ENCODE peak calls at places on chromosomes 1 and 21, in seven cellular contexts. T is heart left ventricle, J is mammary epithelial cell, U is uterus, X is GM12865, N is astrocyte, K is OCI-LY7. M is an unnamed sample.
A peak's percentile ranks its signal among the peaks of the same experiment; 100 is the strongest.

GRCh38 chr1:53731201-53731600 is 7.8 kb downstream of the GLIS1 start:
- DNase-seq in T (no peak), U (no peak), X (no peak), N (no peak), J (no peak), K (no peak), M (no peak)

GRCh38 chr1:209607102-209607794 is 23.7 kb downstream of the CAMK1G start:
- DNase-seq in J (peak; percentile 95), T (no peak), U (no peak), N (peak; percentile 10), K (no peak), X (peak; percentile 67), M (no peak)

GRCh38 chr1:159900086-159900680 is at the start of gene CFAP45:
- DNase-seq in K (no peak), T (peak; percentile 85), J (peak; percentile 68), U (peak; percentile 63), N (peak; percentile 60), X (peak; percentile 57), M (peak; percentile 65)

GRCh38 chr1:103461171-103462105 is 64.1 kb upstream of the RNPC3 start:
- DNase-seq in K (peak; percentile 25), X (peak; percentile 6), T (no peak), J (peak; percentile 29), N (no peak), U (no peak), M (no peak)

GRCh38 chr1:112517646-112518045 is 8.9 kb downstream of the WNT2B start:
- DNase-seq in U (no peak), T (no peak), K (no peak), J (no peak), N (no peak), X (no peak), M (no peak)

GRCh38 chr1:154325583-154326545 is 539 bp downstream of the ATP8B2 start:
- DNase-seq in J (peak; percentile 35), T (peak; percentile 76), X (peak; percentile 43), U (peak; percentile 80), K (peak; percentile 33), N (peak; percentile 79), M (peak; percentile 57)

GRCh38 chr1:232574077-232574476 is 55.9 kb downstream of the SIPA1L2 start:
- DNase-seq in J (no peak), N (no peak), X (no peak), T (no peak), U (no peak), K (no peak), M (no peak)

GRCh38 chr1:1356796-1357401 is 1.5 kb downstream of the MXRA8 start:
- DNase-seq in N (no peak), K (no peak), U (no peak), X (no peak), T (no peak), J (no peak), M (no peak)

GRCh38 chr21:16863541-16863940 is 649.3 kb upstream of the CXADR start:
- DNase-seq in K (no peak), J (no peak), X (no peak), U (no peak), T (no peak), N (no peak), M (no peak)

GRCh38 chr1:41496080-41497055 is 11.9 kb upstream of the EDN2 start:
- DNase-seq in X (peak; percentile 66), N (peak; percentile 72), J (peak; percentile 82), T (peak; percentile 90), K (no peak), U (peak; percentile 92), M (peak; percentile 74)

GRCh38 chr1:53896673-53897229 is 2.8 kb downstream of the DIO1 start:
- DNase-seq in J (peak; percentile 56), K (no peak), N (peak; percentile 82), T (no peak), X (no peak), U (peak; percentile 43), M (no peak)

GRCh38 chr1:26994020-26994745 is 691 bp downstream of the TRNP1 start:
- DNase-seq in U (no peak), T (no peak), J (no peak), K (peak; percentile 11), N (no peak), X (peak; percentile 26), M (no peak)

GRCh38 chr1:96538001-96538649 is 183.5 kb upstream of the PTBP2 start:
- DNase-seq in N (peak; percentile 78), X (no peak), K (no peak), T (peak; percentile 19), U (peak; percentile 53), J (peak; percentile 11), M (no peak)

GRCh38 chr1:8540971-8541370 is 223.1 kb downstream of the SLC45A1 start:
- DNase-seq in T (no peak), N (peak; percentile 28), X (no peak), U (no peak), K (no peak), J (peak; percentile 36), M (no peak)

GRCh38 chr1:205933672-205934618 is 9.3 kb downstream of the SLC26A9 start:
- DNase-seq in N (peak; percentile 75), X (no peak), T (no peak), J (peak; percentile 54), K (no peak), U (peak; percentile 24), M (no peak)

GRCh38 chr1:162236201-162236600 is 140.5 kb downstream of the SPATA46 start:
- DNase-seq in X (no peak), T (no peak), K (no peak), U (no peak), N (peak; percentile 12), J (no peak), M (peak; percentile 73)

GRCh38 chr1:3520419-3521378 is 66.2 kb downstream of the ARHGEF16 start:
- DNase-seq in X (no peak), K (no peak), N (no peak), J (no peak), T (no peak), U (no peak), M (no peak)

GRCh38 chr1:108117908-108118902 is 81.9 kb downstream of the SLC25A24 start:
- DNase-seq in N (peak; percentile 74), X (no peak), K (no peak), U (no peak), J (no peak), T (no peak), M (peak; percentile 64)

GRCh38 chr1:170131450-170131849 is 14.3 kb upstream of the NTMT2 start:
- DNase-seq in K (no peak), J (no peak), U (no peak), X (no peak), T (no peak), N (no peak), M (no peak)

GRCh38 chr1:30437059-30437576 is 286.3 kb downstream of the MATN1 start:
- DNase-seq in U (peak; percentile 1), T (no peak), N (no peak), K (no peak), X (no peak), J (no peak), M (no peak)

GRCh38 chr1:160093069-160093395 is 5.4 kb downstream of the IGSF8 start:
- DNase-seq in N (no peak), K (no peak), T (no peak), U (no peak), J (no peak), X (no peak), M (no peak)

GRCh38 chr1:114671011-114671938 is 1.4 kb upstream of the DENND2C start:
- DNase-seq in K (peak; percentile 34), U (no peak), N (peak; percentile 7), J (peak; percentile 36), X (no peak), T (no peak), M (no peak)

GRCh38 chr1:114670083-114671010 is 498 bp upstream of the DENND2C start:
- DNase-seq in U (peak; percentile 94), T (peak; percentile 95), N (peak; percentile 72), K (peak; percentile 86), J (peak; percentile 97), X (peak; percentile 92), M (peak; percentile 42)

GRCh38 chr1:114668784-114669561 is 876 bp downstream of the DENND2C start:
- DNase-seq in T (no peak), N (peak; percentile 48), X (no peak), U (no peak), K (peak; percentile 13), J (peak; percentile 76), M (no peak)

GRCh38 chr1:114668373-114668772 is 1.5 kb downstream of the DENND2C start:
- DNase-seq in K (no peak), T (no peak), N (no peak), J (no peak), U (no peak), X (no peak), M (no peak)

GRCh38 chr1:114669562-114670082 is at the start of gene DENND2C:
- DNase-seq in U (no peak), K (peak; percentile 61), X (no peak), N (no peak), T (no peak), J (no peak), M (no peak)
- H3K4me3 ChIP-seq in U (peak within 1 kb of the TSS; percentile 56), K (peak within 1 kb of the TSS; percentile 72), X (peak within 1 kb of the TSS; percentile 64), N (peak within 1 kb of the TSS; percentile 89), T (peak within 1 kb of the TSS; percentile 45), J (peak within 1 kb of the TSS; percentile 72), M (peak within 1 kb of the TSS; percentile 64)

DNA sequence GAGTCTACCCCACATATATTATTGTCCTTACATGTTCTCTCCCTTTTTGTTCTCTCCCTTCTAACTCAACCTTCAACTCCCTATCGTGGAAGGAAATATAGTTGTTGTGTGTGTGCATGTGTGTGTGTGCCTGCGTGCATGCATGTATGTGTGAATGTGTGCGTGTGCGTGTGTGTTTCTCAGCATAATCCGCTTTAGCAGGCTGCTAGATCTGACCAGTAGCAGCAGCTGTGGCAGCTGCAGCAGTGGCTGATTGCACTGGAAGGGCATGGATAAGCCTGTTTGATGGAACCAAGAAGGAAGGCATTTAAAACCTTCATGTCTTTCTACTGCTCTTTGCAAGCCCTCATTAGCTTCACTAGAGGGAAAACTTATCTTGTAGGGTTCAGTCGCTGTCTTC is 65.6 kb upstream of the IRF2BP2 start:
- DNase-seq in N (no peak), J (no peak), X (no peak), T (no peak), K (no peak), U (no peak), M (peak; percentile 50)
- H3K4me3 ChIP-seq in N (no peak overlapping the region), J (no peak overlapping the region), X (no peak overlapping the region), T (no peak overlapping the region), K (no peak overlapping the region), U (no peak overlapping the region), M (peak overlapping the region; percentile 66)

GRCh38 chr21:44455524-44456206 is 355 bp downstream of the LRRC3 start:
- DNase-seq in J (peak; percentile 34), T (peak; percentile 52), N (no peak), K (no peak), U (no peak), X (peak; percentile 34), M (no peak)
- H3K4me3 ChIP-seq in J (peak overlapping the region; percentile 58), T (peak overlapping the region; percentile 78), N (peak overlapping the region; percentile 55), K (no peak overlapping the region), U (peak overlapping the region; percentile 51), X (peak overlapping the region; percentile 50), M (peak overlapping the region; percentile 46)

DNA sequence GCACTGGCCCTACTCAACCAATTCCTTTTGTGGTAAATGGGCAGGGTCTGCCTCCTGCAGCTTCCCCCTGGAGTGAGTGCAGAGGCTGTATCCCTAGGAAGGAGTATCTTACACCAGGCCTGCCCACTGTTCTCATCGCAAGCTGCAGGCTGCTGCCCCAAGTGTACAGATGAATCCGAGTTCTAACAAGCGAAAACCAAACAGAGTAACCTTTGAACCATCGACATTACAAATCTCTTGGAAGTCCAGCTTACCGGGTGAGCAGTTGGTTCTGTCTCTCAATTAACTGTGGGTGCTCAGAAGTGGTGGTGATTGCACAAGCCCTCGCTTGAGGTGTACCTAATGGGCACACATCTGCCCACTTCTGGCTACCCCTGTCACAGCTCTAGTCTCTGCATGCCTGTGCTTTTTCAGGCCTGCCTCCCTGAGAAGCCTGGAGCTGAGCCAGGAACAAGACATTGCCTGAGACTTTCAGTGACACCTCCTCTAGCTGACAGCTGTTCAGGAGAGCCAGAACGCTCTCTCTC is 22.7 kb downstream of the INAVA start:
- DNase-seq in J (peak; percentile 81), K (no peak), X (no peak), T (peak; percentile 70), U (no peak), N (no peak), M (no peak)
- H3K4me3 ChIP-seq in J (no peak overlapping the region), K (no peak overlapping the region), X (no peak overlapping the region), T (no peak overlapping the region), U (no peak overlapping the region), N (no peak overlapping the region), M (no peak overlapping the region)

M was measured in retinal pigment epithelial cell.